ENCODE peak calls at places on chromosomes 16 and 17, in five cellular contexts. W, H, O, C and N are unnamed samples.

GRCh38 chr17:80766290-80766689 is 221.7 kb downstream of the RPTOR start:
- DNase-seq in W (no peak), H (no peak), O (no peak), C (no peak), N (no peak)

GRCh38 chr17:50218771-50219315 is 17.4 kb upstream of the COL1A1 start:
- DNase-seq in W (no peak), H (no peak), O (no peak), C (no peak), N (no peak)

GRCh38 chr16:24769806-24770205 is 40.4 kb downstream of the TNRC6A start:
- DNase-seq in W (no peak), H (no peak), O (no peak), C (no peak), N (no peak)

GRCh38 chr16:2860826-2861567 is 3.0 kb upstream of the PRSS22 start:
- DNase-seq in W (no peak), H (no peak), O (no peak), C (no peak), N (no peak)

GRCh38 chr16:13997933-13998332 is 73.2 kb upstream of the MRTFB start:
- DNase-seq in W (no peak), H (peak), O (no peak), C (no peak), N (no peak)

GRCh38 chr17:11241611-11242226 is 706 bp downstream of the SHISA6 start:
- DNase-seq in W (peak), H (no peak), O (no peak), C (peak), N (no peak)

GRCh38 chr17:66952031-66952524 is 12.4 kb upstream of the CACNG4 start:
- DNase-seq in W (peak), H (no peak), O (peak), C (no peak), N (no peak)

GRCh38 chr17:48544356-48545021 is 420 bp downstream of the HOXB2 start:
- DNase-seq in W (peak), H (no peak), O (peak), C (peak), N (peak)

GRCh38 chr16:67447508-67448076 is 16.7 kb downstream of the HSD11B2 start:
- DNase-seq in W (no peak), H (peak), O (peak), C (peak), N (peak)

GRCh38 chr16:57109500-57110105 is 17.2 kb downstream of the CPNE2 start:
- DNase-seq in W (no peak), H (no peak), O (no peak), C (no peak), N (no peak)

GRCh38 chr16:81996664-81997529 is 14.4 kb downstream of the SDR42E1 start:
- DNase-seq in W (no peak), H (peak), O (peak), C (no peak), N (no peak)

GRCh38 chr16:27430512-27430911 is 28.5 kb downstream of the IL21R start:
- DNase-seq in W (no peak), H (no peak), O (no peak), C (no peak), N (peak)

GRCh38 chr17:2405247-2405926 is 4.5 kb upstream of the MNT start:
- DNase-seq in W (no peak), H (no peak), O (no peak), C (no peak), N (no peak)

GRCh38 chr16:69481901-69482341 is 57.5 kb downstream of the CYB5B start:
- DNase-seq in W (peak), H (no peak), O (peak), C (peak), N (no peak)

GRCh38 chr17:67365762-67366192 is 600 bp downstream of the PSMD12 start:
- DNase-seq in W (no peak), H (peak), O (no peak), C (no peak), N (no peak)

GRCh38 chr17:8125947-8126305 is 2.0 kb upstream of the HES7 start:
- DNase-seq in W (peak), H (peak), O (no peak), C (peak), N (no peak)

GRCh38 chr17:57892820-57893595 is 43.2 kb upstream of the MRPS23 start:
- DNase-seq in W (peak), H (no peak), O (peak), C (no peak), N (no peak)

GRCh38 chr17:57925361-57925990 is 29.7 kb downstream of the CUEDC1 start:
- DNase-seq in W (no peak), H (no peak), O (no peak), C (no peak), N (no peak)

GRCh38 chr16:65002265-65002664 is 119.6 kb downstream of the CDH11 start:
- DNase-seq in W (no peak), H (no peak), O (no peak), C (no peak), N (no peak)

GRCh38 chr16:89495121-89495520 is 4.8 kb upstream of the ANKRD11 start:
- DNase-seq in W (no peak), H (no peak), O (no peak), C (no peak), N (no peak)

GRCh38 chr16:87190288-87191240 is 126.6 kb downstream of the C16orf95 start:
- DNase-seq in W (no peak), H (no peak), O (no peak), C (no peak), N (no peak)

GRCh38 chr17:45136846-45137560 is 1.5 kb downstream of the ACBD4 start:
- DNase-seq in W (no peak), H (no peak), O (no peak), C (no peak), N (no peak)

GRCh38 chr17:74442670-74443515 is 11.0 kb downstream of the GPRC5C start:
- DNase-seq in W (peak), H (peak), O (peak), C (peak), N (no peak)

GRCh38 chr17:43406676-43407645 is 8.2 kb downstream of the ARL4D start:
- DNase-seq in W (no peak), H (no peak), O (no peak), C (no peak), N (no peak)

GRCh38 chr17:36937001-36937960 is at the start of gene LHX1:
- DNase-seq in W (no peak), H (no peak), O (no peak), C (peak), N (no peak)

GRCh38 chr16:88455610-88456355 is 2.7 kb downstream of the ZFPM1 start:
- DNase-seq in W (no peak), H (peak), O (no peak), C (peak), N (peak)

GRCh38 chr16:13568803-13569202 is 351.2 kb upstream of the ERCC4 start:
- DNase-seq in W (no peak), H (no peak), O (no peak), C (no peak), N (no peak)

GRCh38 chr16:88917146-88917914 is 50.9 kb upstream of the PABPN1L start:
- DNase-seq in W (no peak), H (no peak), O (no peak), C (peak), N (no peak)

GRCh38 chr17:81843713-81844326 is 9.0 kb upstream of the PPP1R27 start:
- DNase-seq in W (no peak), H (no peak), O (no peak), C (peak), N (no peak)

GRCh38 chr17:76532072-76532651 is 5.3 kb downstream of the CYGB start:
- DNase-seq in W (no peak), H (no peak), O (no peak), C (no peak), N (no peak)

GRCh38 chr17:3513305-3514035 is 37.7 kb downstream of the ASPA start:
- DNase-seq in W (no peak), H (no peak), O (no peak), C (peak), N (no peak)
- H3K4me3 ChIP-seq in W (no peak), H (no peak), O (peak), C (no peak), N (no peak)

DNA sequence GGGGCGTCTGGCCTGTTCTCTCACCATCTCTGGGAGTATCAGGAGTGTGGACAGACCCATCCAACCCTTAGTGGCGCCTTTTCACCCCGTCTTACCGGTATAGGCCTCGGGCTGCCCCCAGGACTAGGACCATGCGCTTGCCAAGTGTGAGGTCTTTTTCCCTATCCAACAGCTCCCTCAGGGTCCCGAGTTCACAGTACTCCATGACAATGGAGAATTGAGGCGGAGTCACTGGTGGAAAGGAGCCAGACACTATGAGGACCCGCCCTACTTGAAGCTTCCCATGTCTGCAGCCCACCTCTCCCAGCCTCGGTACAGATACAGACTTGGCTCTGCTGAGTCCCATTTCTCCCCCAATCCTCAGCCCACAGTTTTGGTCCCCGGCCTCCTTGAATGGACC is 15.9 kb upstream of the RFWD3 start:
- DNase-seq in W (no peak), H (no peak), O (no peak), C (no peak), N (no peak)
- TF ChIP-seq CTCF in W (no peak), H (no peak), O (no peak), C (no peak), N (no peak)

DNA sequence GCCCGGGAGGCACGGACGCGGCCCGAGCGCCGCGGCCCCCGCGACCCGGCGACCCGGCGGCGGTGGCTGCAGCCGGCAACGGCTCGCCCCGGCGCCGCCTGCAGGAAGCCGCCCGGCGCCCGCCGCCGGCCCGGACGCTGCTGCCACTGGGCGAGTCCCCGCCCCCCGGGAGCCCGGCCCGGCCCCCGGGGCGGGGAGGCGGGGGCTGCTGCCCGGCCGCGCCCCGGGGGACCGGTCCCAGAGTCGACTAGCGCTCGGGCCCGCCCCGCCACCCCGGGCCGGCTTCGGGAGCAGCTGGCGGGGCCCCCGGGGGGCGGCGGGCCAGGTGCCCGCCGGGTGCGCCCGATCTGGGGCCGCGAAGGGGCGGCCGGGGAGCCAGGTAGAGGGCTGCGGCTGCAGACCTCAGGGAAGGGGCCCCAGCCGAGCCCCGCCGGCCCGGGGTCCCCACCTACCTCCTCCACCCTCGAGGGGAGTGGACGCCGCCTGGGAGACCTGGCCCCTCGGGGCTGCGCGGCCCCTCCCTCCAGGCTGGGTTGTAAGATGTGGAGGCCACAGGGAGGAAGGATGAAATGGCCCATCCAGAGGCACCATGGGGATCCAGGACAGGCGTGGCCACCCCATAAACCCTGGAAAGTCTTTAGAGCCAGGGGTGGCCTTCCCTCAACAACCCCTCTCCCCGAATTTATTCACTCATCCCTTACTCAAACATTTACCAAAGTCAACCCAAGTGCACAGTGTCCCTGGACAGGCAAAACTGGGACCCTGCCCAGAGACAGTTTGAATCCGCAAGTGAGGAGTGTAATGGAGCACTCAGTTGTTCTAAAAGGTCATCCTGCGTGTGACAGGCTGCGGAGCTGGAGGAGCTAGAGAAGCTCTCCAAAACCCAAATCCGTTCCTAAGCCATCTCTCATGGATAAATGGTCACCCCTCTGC is at the start of gene CDYL2:
- DNase-seq in W (peak), H (peak), O (no peak), C (peak), N (peak)
- H3K27ac ChIP-seq in W (peak), H (no peak), O (no peak), C (peak), N (no peak)

DNA sequence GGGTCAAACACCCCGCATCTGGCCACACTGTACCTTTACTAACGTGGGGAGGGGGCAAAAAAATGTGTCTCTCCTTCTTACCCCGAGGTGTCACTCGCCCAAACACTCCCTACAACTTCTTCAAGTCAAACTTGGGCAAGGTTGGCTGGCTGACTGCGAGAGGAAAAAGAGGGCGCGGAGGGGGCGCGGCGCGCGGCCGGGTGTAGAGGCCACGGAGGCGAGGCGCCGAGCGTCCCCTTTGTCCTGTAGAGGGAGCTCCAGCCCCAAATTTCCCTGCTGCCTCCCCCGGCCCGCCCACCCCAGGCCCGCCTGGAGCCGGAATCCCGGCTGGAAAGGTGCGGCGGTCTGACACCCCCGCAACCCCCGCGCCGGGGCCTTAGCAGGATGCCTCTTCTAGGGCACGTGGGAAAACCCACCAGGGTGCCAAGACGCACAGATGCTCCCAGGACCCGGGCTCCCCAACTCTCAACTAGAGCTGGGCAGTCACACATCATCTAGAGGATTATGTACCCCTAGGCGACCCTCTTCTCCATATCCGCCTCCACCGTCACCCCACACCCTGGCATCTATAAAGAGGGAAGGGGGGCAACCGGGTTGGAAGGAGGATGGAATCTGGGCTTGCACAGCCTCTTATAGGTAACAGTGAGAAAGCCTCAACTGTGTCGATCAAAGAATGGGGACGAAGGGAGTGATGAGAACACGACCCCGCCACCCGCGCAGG is 4.2 kb downstream of the IRX3 start:
- DNase-seq in W (peak), H (no peak), O (no peak), C (peak), N (no peak)
- H3K4me3 ChIP-seq in W (peak), H (no peak), O (no peak), C (peak), N (no peak)

DNA sequence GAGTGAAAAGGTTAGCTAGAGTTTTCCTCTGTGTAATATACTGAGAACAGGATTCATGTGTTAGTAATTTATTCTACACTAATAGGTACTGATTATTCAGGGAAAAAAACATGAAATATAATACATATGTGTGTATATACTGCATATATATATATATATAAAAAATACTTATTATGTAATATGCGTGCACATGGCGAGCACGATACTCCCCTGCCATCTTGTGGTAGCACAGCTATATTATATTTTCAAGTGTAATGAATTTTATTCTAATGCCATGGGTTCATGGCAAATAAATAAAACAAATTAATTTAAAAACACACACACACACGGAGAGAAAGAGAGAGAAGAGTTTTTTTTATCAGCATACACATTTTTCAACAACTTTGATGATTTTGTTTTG is 460.6 kb downstream of the KCNJ2 start:
- DNase-seq in W (no peak), H (peak), O (no peak), C (no peak), N (no peak)
- TF ChIP-seq CTCF in W (no peak), H (peak), O (no peak), C (no peak), N (no peak)

GRCh38 chr16:26158142-26158759 is 466.5 kb downstream of the HS3ST4 start:
- DNase-seq in W (no peak), H (no peak), O (no peak), C (no peak), N (no peak)
- H3K27ac ChIP-seq in W (no peak), H (no peak), O (no peak), C (no peak), N (no peak)